ENCODE peak calls at places on chromosomes 5 and 9, in six cellular contexts. P, E, S, Y, M and V are unnamed samples.

GRCh38 chr5:56589486-56589870 is 225.9 kb upstream of the MAP3K1 start:
- DNase-seq in Y (no peak), M (no peak), E (no peak), S (no peak), P (no peak), V (no peak)

GRCh38 chr5:180289433-180289832 is 2.5 kb downstream of the MAPK9 start:
- DNase-seq in Y (no peak), M (no peak), S (no peak), E (no peak), P (no peak), V (no peak)

GRCh38 chr9:127185931-127186781 is 63.7 kb upstream of the ANGPTL2 start:
- DNase-seq in Y (peak; percentile 95), S (peak; percentile 88), E (no peak), P (no peak), M (peak; percentile 84), V (no peak)

GRCh38 chr5:9265391-9266287 is 280.2 kb downstream of the SEMA5A start:
- DNase-seq in Y (peak; percentile 23), E (peak; percentile 98), S (peak; percentile 94), P (no peak), M (no peak), V (no peak)

GRCh38 chr9:37028425-37029031 is 5.5 kb downstream of the PAX5 start:
- DNase-seq in S (no peak), P (no peak), M (no peak), E (no peak), Y (no peak), V (no peak)

GRCh38 chr5:173056783-173057061 is 570 bp downstream of the CREBRF start:
- DNase-seq in S (peak; percentile 62), P (peak; percentile 84), Y (no peak), E (no peak), M (no peak), V (no peak)

GRCh38 chr9:114803459-114803858 is 2.4 kb downstream of the TNFSF15 start:
- DNase-seq in S (no peak), E (no peak), P (no peak), M (no peak), Y (no peak), V (no peak)

GRCh38 chr5:32785639-32786216 is 74.6 kb downstream of the NPR3 start:
- DNase-seq in P (no peak), Y (no peak), S (no peak), E (peak; percentile 84), M (no peak), V (no peak)

GRCh38 chr9:90835206-90835605 is 33.6 kb downstream of the SYK start:
- DNase-seq in Y (no peak), S (no peak), P (no peak), E (no peak), M (no peak), V (no peak)

GRCh38 chr5:173761182-173761521 is 127.0 kb upstream of the CPEB4 start:
- DNase-seq in P (no peak), M (no peak), S (no peak), E (no peak), Y (no peak), V (no peak)